ENCODE peak calls at places on chromosomes 5 and 9, in seven cellular contexts. K is A549, E is suprapubic skin, S is left ventricle myocardium inferior, T is upper lobe of right lung, M is pancreas, C is mesenchymal stem cell. Y is an unnamed sample. For H3K4me1, the result is how much of the 10 kb centered on the place peaks cover.

GRCh38 chr9:36398745-36399144 is 1.3 kb downstream of the RNF38 start:
- DNase-seq in K (no peak), E (no peak), S (no peak), T (no peak), M (no peak), C (peak), Y (no peak)

GRCh38 chr9:33524431-33524947 is 438 bp downstream of the ANKRD18B start:
- DNase-seq in K (no peak), E (no peak), S (no peak), T (no peak), M (no peak), C (peak), Y (no peak)

GRCh38 chr5:34589832-34590231 is 66.3 kb upstream of the RAI14 start:
- DNase-seq in K (no peak), E (no peak), S (no peak), T (no peak), M (no peak), C (no peak), Y (no peak)

GRCh38 chr5:38925154-38925925 is 79.5 kb downstream of the OSMR start:
- DNase-seq in K (no peak), E (no peak), S (no peak), T (no peak), M (no peak), C (peak), Y (no peak)

GRCh38 chr5:99034336-99034735 is 105.5 kb upstream of the CHD1 start:
- DNase-seq in K (no peak), E (no peak), S (no peak), T (no peak), M (no peak), C (no peak), Y (no peak)

GRCh38 chr5:35003018-35003957 is 44.5 kb downstream of the AGXT2 start:
- DNase-seq in K (peak), E (no peak), S (no peak), T (peak), M (peak), C (peak), Y (peak)

GRCh38 chr9:35905912-35906679 is at the start of gene HRCT1:
- DNase-seq in K (peak), E (peak), S (peak), T (peak), M (peak), C (peak), Y (peak)

GRCh38 chr5:143390941-143391340 is 12.5 kb downstream of the NR3C1 start:
- DNase-seq in K (no peak), E (no peak), S (no peak), T (no peak), M (no peak), C (no peak), Y (no peak)

GRCh38 chr9:4022435-4023067 is 277.3 kb downstream of the GLIS3 start:
- DNase-seq in K (no peak), E (no peak), S (no peak), T (no peak), M (no peak), C (peak), Y (no peak)

GRCh38 chr9:2923810-2924768 is 80.2 kb upstream of the PUM3 start:
- DNase-seq in K (no peak), E (no peak), S (no peak), T (no peak), M (no peak), C (no peak), Y (no peak)

GRCh38 chr5:7904170-7904569 is 35.2 kb downstream of the MTRR start:
- DNase-seq in K (peak), E (no peak), S (no peak), T (no peak), M (no peak), C (peak), Y (no peak)

GRCh38 chr9:130119521-130120206 is 52.5 kb upstream of the NCS1 start:
- DNase-seq in K (no peak), E (no peak), S (no peak), T (no peak), M (no peak), C (no peak), Y (no peak)
- H3K27ac ChIP-seq in K (no peak), E (no peak), S (no peak), T (no peak), M (no peak), C (peak), Y (no peak)

DNA sequence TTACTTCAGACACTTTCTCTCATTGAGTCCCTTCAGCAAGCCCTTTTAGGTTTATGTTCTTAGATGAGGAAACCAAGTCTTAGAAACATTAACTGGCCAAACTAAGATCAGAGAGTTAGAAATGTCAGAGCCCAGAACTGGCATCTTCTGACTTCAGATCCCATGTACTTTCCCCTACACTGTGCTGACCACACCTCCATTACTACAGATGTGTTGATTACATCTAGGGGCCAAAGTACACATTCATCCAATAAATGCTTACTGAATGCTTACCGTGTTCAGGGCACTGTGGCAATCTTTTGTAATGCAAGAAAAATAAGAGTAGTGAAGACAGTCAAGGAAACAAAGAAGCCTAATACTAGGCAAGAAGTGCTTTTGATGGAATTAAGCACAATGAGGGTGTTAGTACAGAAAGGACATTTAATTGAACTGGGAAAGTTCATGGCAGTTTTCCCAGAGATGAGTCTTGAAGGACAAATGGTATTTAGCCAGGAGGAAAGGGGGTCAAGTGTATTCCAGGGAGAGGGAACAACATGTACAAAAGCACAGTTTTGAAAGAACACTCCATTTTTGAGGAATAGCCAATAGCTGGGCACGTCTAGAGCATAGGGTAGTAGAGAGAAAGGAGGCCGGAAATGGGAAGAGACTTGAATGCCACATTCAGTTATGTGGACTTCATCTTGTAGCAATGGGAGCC is 89.7 kb upstream of the CDKN2B start:
- DNase-seq in K (no peak), E (no peak), S (no peak), T (no peak), M (no peak), C (peak), Y (no peak)
- H3K4me1 ChIP-seq in K (under half), E (under half), S (under half), T (under half), M (under half), C (under half), Y (under half)

DNA sequence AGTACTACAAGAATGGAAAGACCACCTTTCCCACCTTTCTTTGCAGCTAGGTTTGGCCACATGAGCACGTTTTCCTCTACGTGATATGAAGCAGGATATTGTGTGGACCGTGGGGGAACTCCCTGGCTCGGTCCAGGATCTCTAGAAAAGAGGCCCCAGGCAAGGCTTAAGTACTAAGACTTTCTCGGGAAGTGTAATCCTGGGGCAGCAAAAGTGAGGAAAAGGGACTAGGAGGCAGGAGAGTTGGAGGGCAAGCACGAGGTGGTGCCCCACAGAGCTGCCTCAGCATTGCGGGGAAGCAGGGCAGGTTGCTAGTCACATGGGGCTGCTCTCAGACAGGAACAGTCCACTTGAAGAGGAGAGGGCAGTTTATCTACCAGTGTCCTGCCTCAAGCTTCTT is 235.1 kb downstream of the GADD45G start:
- DNase-seq in K (no peak), E (no peak), S (no peak), T (no peak), M (no peak), C (peak), Y (no peak)
- H3K27ac ChIP-seq in K (no peak), E (no peak), S (no peak), T (no peak), M (no peak), C (no peak), Y (no peak)

DNA sequence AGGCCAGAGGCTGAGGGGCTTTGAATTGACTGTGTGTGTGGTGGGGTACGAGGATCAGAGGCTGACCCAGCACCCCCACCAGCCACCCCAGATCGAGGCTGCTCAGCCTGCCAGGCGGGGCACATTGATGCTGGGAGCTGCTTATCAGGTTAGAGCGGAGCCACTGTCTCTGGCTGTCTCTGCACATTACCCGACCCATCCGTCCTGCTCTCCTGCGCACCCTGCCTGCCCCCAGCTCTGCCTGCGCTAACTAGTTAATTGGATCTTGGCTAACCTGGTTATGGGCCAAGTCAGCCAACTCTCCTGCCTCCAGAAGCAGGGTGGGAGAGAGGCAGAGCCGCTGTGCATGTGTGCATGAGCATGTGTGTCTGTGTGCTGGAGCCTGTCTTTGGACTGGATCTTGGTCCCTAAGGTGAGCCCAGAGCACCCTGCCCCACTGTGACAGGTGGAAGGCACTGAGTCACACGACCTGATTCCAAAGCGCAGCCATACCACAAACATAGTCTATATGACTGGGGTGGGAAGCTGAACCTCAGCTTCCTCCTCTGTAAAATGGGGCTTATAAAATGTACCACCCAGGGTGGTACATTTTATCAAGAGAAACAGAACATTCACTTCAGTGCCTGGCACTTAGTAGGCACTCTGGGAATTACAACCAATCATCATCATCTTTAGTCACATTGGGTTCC is 39.7 kb downstream of the PCDH1 start:
- DNase-seq in K (no peak), E (no peak), S (no peak), T (no peak), M (no peak), C (no peak), Y (no peak)
- H3K4me1 ChIP-seq in K (under half), E (under half), S (half or more), T (under half), M (under half), C (under half), Y (under half)

GRCh38 chr9:130698514-130698913 is 4.9 kb downstream of the EXOSC2 start:
- DNase-seq in K (no peak), E (no peak), S (no peak), T (no peak), M (no peak), C (no peak), Y (no peak)
- H3K27ac ChIP-seq in K (no peak), E (no peak), S (no peak), T (no peak), M (no peak), C (peak), Y (no peak)

GRCh38 chr5:139663752-139664151 is 15.6 kb downstream of the CXXC5 start:
- DNase-seq in K (no peak), E (no peak), S (no peak), T (peak), M (peak), C (no peak), Y (no peak)
- H3K4me1 ChIP-seq in K (half or more), E (half or more), S (half or more), T (half or more), M (half or more), C (half or more), Y (under half)